ENCODE peak calls at places on chromosomes 5 and 9, in nine cellular contexts. U is fibroblast of gingiva, Y is psoas muscle, H is Right ventricle myocardium inferior, M is cardiac muscle cell, W is HT1080, J is AG08396, N is skeletal muscle cell, E is upper lobe of right lung. D is an unnamed sample.

GRCh38 chr9:82934949-82935348 is 128.0 kb downstream of the RASEF start:
- DNase-seq in J (no peak), H (no peak), E (no peak), N (peak), W (peak), Y (no peak), U (peak), M (peak), D (no peak)

GRCh38 chr5:149750596-149750995 is 20.5 kb downstream of the PPARGC1B start:
- DNase-seq in M (no peak), N (no peak), Y (peak), J (no peak), E (no peak), W (no peak), H (no peak), U (no peak), D (no peak)

GRCh38 chr5:147568710-147569109 is 58.8 kb upstream of the DPYSL3 start:
- DNase-seq in E (no peak), U (no peak), W (no peak), J (no peak), Y (no peak), N (no peak), H (no peak), M (no peak), D (no peak)

GRCh38 chr9:88421348-88421747 is 33.1 kb downstream of the SPIN1 start:
- DNase-seq in E (no peak), H (no peak), J (no peak), Y (no peak), W (no peak), M (no peak), U (no peak), N (no peak), D (no peak)

GRCh38 chr5:147713550-147714295 is 68.8 kb downstream of the JAKMIP2 start:
- DNase-seq in E (no peak), N (no peak), J (no peak), W (no peak), M (no peak), Y (no peak), U (no peak), H (no peak), D (no peak)

GRCh38 chr9:34562136-34562745 is 27.3 kb downstream of the CNTFR start:
- DNase-seq in H (no peak), Y (no peak), N (no peak), E (no peak), J (no peak), M (no peak), W (no peak), U (no peak), D (no peak)

GRCh38 chr5:67998709-67999251 is 216.8 kb upstream of the PIK3R1 start:
- DNase-seq in E (peak), U (peak), J (peak), Y (peak), M (peak), H (peak), W (peak), N (no peak), D (no peak)

GRCh38 chr5:59542841-59543825 is 350.4 kb downstream of the PDE4D start:
- DNase-seq in U (peak), Y (peak), J (no peak), M (peak), N (peak), W (no peak), E (no peak), H (peak), D (no peak)

GRCh38 chr5:58412081-58412480 is 47.8 kb downstream of the PLK2 start:
- DNase-seq in Y (no peak), E (no peak), H (no peak), W (no peak), U (no peak), N (no peak), M (no peak), J (no peak), D (no peak)

GRCh38 chr5:29079771-29080170 is 2041.4 kb upstream of the CDH9 start:
- DNase-seq in E (no peak), Y (no peak), N (no peak), M (no peak), J (no peak), U (no peak), H (no peak), W (peak), D (no peak)

D was measured in GM19239.